ENCODE peak calls at places on chromosomes 7 and 10, in nine cellular contexts. K, V, N, G, T, Y, Q, H and C are unnamed samples.
A peak's percentile ranks its signal among the peaks of the same experiment; 100 is the strongest.

GRCh38 chr10:12614390-12615003 is 265.1 kb downstream of the CAMK1D start:
- DNase-seq in Y (no peak), V (no peak), G (no peak), N (no peak), T (no peak), H (no peak), K (no peak), Q (no peak), C (no peak)

GRCh38 chr7:158490171-158490782 is 97.3 kb downstream of the PTPRN2 start:
- DNase-seq in H (no peak), N (no peak), K (no peak), Q (no peak), T (no peak), G (no peak), V (no peak), Y (no peak), C (no peak)

GRCh38 chr10:17196045-17196444 is 5.4 kb downstream of the TRDMT1 start:
- DNase-seq in T (no peak), Q (no peak), V (no peak), N (no peak), K (no peak), G (no peak), H (no peak), Y (no peak), C (no peak)

GRCh38 chr10:62806246-62806645 is 1.7 kb downstream of the ADO start:
- DNase-seq in V (no peak), G (no peak), H (peak; percentile 62), Q (no peak), Y (no peak), T (peak; percentile 25), K (no peak), N (no peak), C (no peak)

GRCh38 chr7:128361463-128362441 is at the start of gene PRRT4:
- DNase-seq in G (peak; percentile 72), Q (no peak), T (no peak), V (peak; percentile 63), Y (peak; percentile 82), H (peak; percentile 22), K (no peak), N (no peak), C (peak; percentile 17)

GRCh38 chr10:48602401-48603135 is 2.3 kb downstream of the ARHGAP22 start:
- DNase-seq in Q (no peak), K (no peak), H (no peak), G (no peak), Y (no peak), V (no peak), T (peak; percentile 29), N (no peak), C (no peak)

GRCh38 chr7:16587785-16588184 is 57.8 kb downstream of the ANKMY2 start:
- DNase-seq in K (no peak), T (no peak), N (no peak), V (no peak), Y (peak; percentile 64), Q (no peak), H (no peak), G (no peak), C (no peak)

GRCh38 chr7:90957883-90958282 is 306.4 kb upstream of the FZD1 start:
- DNase-seq in N (peak; percentile 64), K (no peak), Y (no peak), V (no peak), T (no peak), H (no peak), G (no peak), Q (no peak), C (no peak)

GRCh38 chr10:80477-81105 is 31.5 kb upstream of the TUBB8 start:
- DNase-seq in G (no peak), H (no peak), V (no peak), K (no peak), T (no peak), N (no peak), Y (no peak), Q (no peak), C (no peak)

GRCh38 chr10:46310851-46311250 is 24.1 kb downstream of the ANTXRL start:
- DNase-seq in G (no peak), T (no peak), V (no peak), N (no peak), K (no peak), H (no peak), Y (no peak), Q (no peak), C (no peak)

GRCh38 chr10:119536508-119536837 is 6.0 kb downstream of the RGS10 start:
- DNase-seq in T (no peak), H (no peak), N (no peak), K (no peak), V (no peak), G (no peak), Y (no peak), Q (no peak), C (no peak)

GRCh38 chr10:93150289-93150688 is 76.6 kb downstream of the CYP26A1 start:
- DNase-seq in Y (no peak), Q (no peak), T (no peak), G (no peak), H (peak; percentile 72), N (no peak), K (peak; percentile 92), V (no peak), C (no peak)

GRCh38 chr10:1413823-1414222 is 323.5 kb downstream of the ADARB2 start:
- DNase-seq in V (no peak), H (no peak), Q (no peak), Y (no peak), T (no peak), G (no peak), K (no peak), N (no peak), C (no peak)

GRCh38 chr7:42181566-42181965 is 55.4 kb downstream of the GLI3 start:
- DNase-seq in Q (no peak), V (no peak), K (no peak), G (no peak), T (no peak), H (no peak), N (no peak), Y (no peak), C (no peak)

GRCh38 chr10:126315471-126316177 is 72.7 kb downstream of the ADAM12 start:
- DNase-seq in K (no peak), G (no peak), Y (no peak), H (peak; percentile 25), N (peak; percentile 78), Q (no peak), V (no peak), T (peak; percentile 83), C (peak; percentile 75)

GRCh38 chr10:96512524-96512991 is 1.2 kb downstream of the TLL2 start:
- DNase-seq in Q (peak; percentile 30), T (peak; percentile 12), G (peak; percentile 81), Y (peak; percentile 76), N (peak; percentile 14), H (no peak), V (no peak), K (no peak), C (peak; percentile 30)

GRCh38 chr10:118339096-118339495 is 3.0 kb downstream of the FAM204A start:
- DNase-seq in V (no peak), T (no peak), N (no peak), H (no peak), Q (no peak), G (no peak), Y (no peak), K (no peak), C (no peak)
- H3K4me2 ChIP-seq in V (no peak overlapping the region), T (no peak overlapping the region), N (no peak overlapping the region), H (no peak overlapping the region), Q (peak overlapping the region; percentile 92), G (no peak overlapping the region), Y (no peak overlapping the region), K (no peak overlapping the region), C (no peak overlapping the region)

GRCh38 chr10:102970497-102970896 is 52.4 kb downstream of the CNNM2 start:
- DNase-seq in G (no peak), Y (no peak), K (no peak), Q (no peak), N (no peak), H (no peak), T (no peak), V (no peak), C (no peak)

GRCh38 chr10:102970941-102971340 is 52.8 kb downstream of the CNNM2 start:
- DNase-seq in V (no peak), K (no peak), Q (no peak), G (no peak), T (no peak), N (no peak), Y (no peak), H (no peak), C (no peak)

DNA sequence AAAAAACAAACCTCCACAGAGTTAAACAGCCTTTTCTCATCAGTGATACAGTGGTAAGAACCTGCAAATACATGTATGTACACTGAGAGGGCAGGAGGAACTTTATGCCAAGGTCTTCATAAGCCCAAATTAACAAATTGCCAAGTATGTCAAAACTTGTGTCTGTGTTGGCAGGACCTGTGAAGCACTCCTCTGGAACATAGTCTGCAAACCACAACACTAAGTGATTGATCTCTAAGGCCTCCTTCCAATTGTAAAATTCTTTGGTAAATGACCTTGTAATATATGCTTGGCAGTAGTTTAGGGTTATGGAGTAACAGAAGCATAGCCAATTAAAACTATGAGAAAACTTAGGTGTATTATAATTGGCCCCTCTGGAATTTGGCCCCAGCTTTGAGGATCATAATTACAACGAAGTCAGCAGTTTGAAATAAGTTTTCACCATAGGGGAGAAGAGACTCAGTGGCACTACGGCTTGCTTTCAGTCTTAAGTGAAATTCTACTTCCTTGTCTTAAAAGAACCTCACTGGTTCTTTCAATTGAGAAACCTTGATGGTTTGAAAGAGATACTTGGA is 57.5 kb downstream of the CNNM2 start:
- DNase-seq in H (no peak), G (no peak), K (peak; percentile 3), Y (no peak), T (no peak), Q (no peak), N (no peak), V (no peak), C (no peak)
- H3K4me2 ChIP-seq in H (no peak overlapping the region), G (no peak overlapping the region), K (peak overlapping the region; percentile 48), Y (no peak overlapping the region), T (peak overlapping the region; percentile 38), Q (no peak overlapping the region), N (no peak overlapping the region), V (peak overlapping the region; percentile 18), C (no peak overlapping the region)

GRCh38 chr10:132961864-132962622 is 19.7 kb upstream of the CFAP46 start:
- DNase-seq in H (peak; percentile 69), N (peak; percentile 78), K (peak; percentile 56), Q (peak; percentile 53), T (peak; percentile 67), G (peak; percentile 96), V (peak; percentile 31), Y (peak; percentile 92), C (peak; percentile 69)
- H3K4me2 ChIP-seq in H (peak overlapping the region; percentile 93), N (peak overlapping the region; percentile 83), K (peak overlapping the region; percentile 62), Q (peak overlapping the region; percentile 59), T (peak overlapping the region; percentile 87), G (peak overlapping the region; percentile 77), V (peak overlapping the region; percentile 82), Y (peak overlapping the region; percentile 68), C (peak overlapping the region; percentile 99)

DNA sequence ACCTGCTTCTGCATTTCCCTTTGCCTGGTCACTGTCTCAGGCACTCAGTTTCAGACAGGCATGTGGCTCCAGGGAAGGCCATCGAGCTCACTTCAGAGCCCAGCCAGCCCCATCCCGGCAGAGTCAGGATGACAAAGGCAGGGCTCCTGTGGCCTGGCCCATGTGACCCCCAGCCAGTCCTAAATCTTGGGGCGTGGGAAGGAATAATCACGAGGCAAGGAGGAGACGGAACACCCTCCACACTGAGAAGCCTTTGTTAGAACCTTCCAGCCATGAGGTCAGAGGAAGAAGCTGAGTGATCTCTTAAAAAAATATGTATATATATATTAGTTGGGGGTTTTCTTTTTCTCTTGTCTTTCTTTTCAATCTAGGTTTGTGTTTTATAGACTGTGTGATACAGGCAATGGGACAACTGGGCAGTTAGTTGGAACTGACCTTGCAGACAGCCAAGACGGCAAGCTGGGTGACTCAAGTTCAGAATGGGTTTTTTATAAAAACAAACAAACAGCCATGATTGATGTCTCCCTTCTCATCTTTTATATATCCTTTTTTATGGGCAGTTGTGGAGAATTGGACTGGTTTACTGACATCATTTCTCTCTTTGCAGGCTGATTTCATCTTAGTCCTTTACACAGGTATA is 60.7 kb downstream of the CHN2 start:
- DNase-seq in G (no peak), Y (no peak), T (no peak), K (no peak), Q (no peak), N (no peak), H (peak; percentile 57), V (no peak), C (peak; percentile 47)
- H3K4me2 ChIP-seq in G (no peak overlapping the region), Y (no peak overlapping the region), T (no peak overlapping the region), K (no peak overlapping the region), Q (no peak overlapping the region), N (no peak overlapping the region), H (peak overlapping the region; percentile 42), V (no peak overlapping the region), C (no peak overlapping the region)